ENCODE peak calls at places on chromosomes 4 and X, in five cellular contexts. U is kidney, R is posterior cingulate gyrus, L is amygdala, T is coronary artery. Q is an unnamed sample.
A peak's percentile ranks its signal among the peaks of the same experiment; 100 is the strongest.

GRCh38 chr4:174503079-174503724 is 19.1 kb downstream of the HPGD start:
- DNase-seq in U (no peak), R (no peak), L (no peak), T (no peak), Q (no peak)

GRCh38 chrX:41313419-41313818 is 20.5 kb upstream of the DDX3X start:
- DNase-seq in U (no peak), R (no peak), L (no peak), T (no peak), Q (no peak)

GRCh38 chr4:174764105-174764729 is 64.8 kb downstream of the GLRA3 start:
- DNase-seq in U (no peak), R (no peak), L (no peak), T (no peak), Q (no peak)

GRCh38 chr4:76212851-76213414 is 691 bp downstream of the SCARB2 start:
- DNase-seq in U (no peak), R (peak; percentile 85), L (no peak), T (no peak), Q (no peak)

GRCh38 chr4:25991296-25991695 is 77.3 kb downstream of the SMIM20 start:
- DNase-seq in U (no peak), R (no peak), L (no peak), T (no peak), Q (no peak)

GRCh38 chr4:176563591-176563990 is 229.1 kb downstream of the VEGFC start:
- DNase-seq in U (no peak), R (no peak), L (no peak), T (no peak), Q (no peak)

GRCh38 chr4:186651181-186651603 is 72.5 kb downstream of the FAT1 start:
- DNase-seq in U (no peak), R (no peak), L (no peak), T (no peak), Q (no peak)

GRCh38 chrX:9678215-9678980 is 87.2 kb downstream of the GPR143 start:
- DNase-seq in U (no peak), R (no peak), L (no peak), T (no peak), Q (no peak)

GRCh38 chr4:108170729-108171540 is 2.2 kb upstream of the LEF1 start:
- DNase-seq in U (no peak), R (no peak), L (no peak), T (no peak), Q (no peak)

GRCh38 chr4:108917255-108917654 is 154.4 kb upstream of the ETNPPL start:
- DNase-seq in U (no peak), R (no peak), L (no peak), T (no peak), Q (no peak)

GRCh38 chr4:5988086-5988845 is 30.0 kb downstream of the C4orf50 start:
- DNase-seq in U (no peak), R (peak; percentile 20), L (no peak), T (peak; percentile 58), Q (no peak)

GRCh38 chr4:83074086-83074704 is 39.2 kb downstream of the COPS4 start:
- DNase-seq in U (no peak), R (no peak), L (no peak), T (no peak), Q (peak; percentile 29)

GRCh38 chr4:173538903-173539445 is 8.9 kb upstream of the HAND2 start:
- DNase-seq in U (no peak), R (no peak), L (no peak), T (no peak), Q (no peak)

GRCh38 chr4:89036535-89036934 is 20.4 kb downstream of the FAM13A start:
- DNase-seq in U (no peak), R (no peak), L (no peak), T (no peak), Q (no peak)

GRCh38 chrX:75648803-75649588 is 126.2 kb upstream of the ZDHHC15 start:
- DNase-seq in U (no peak), R (no peak), L (no peak), T (no peak), Q (no peak)

GRCh38 chr4:108821056-108821925 is 58.4 kb upstream of the ETNPPL start:
- DNase-seq in U (no peak), R (no peak), L (no peak), T (no peak), Q (no peak)

GRCh38 chr4:48490012-48490679 is at the start of gene ZAR1:
- DNase-seq in U (peak; percentile 76), R (peak; percentile 84), L (no peak), T (no peak), Q (no peak)

GRCh38 chr4:169100656-169101055 is 90.6 kb upstream of the CBR4 start:
- DNase-seq in U (no peak), R (no peak), L (no peak), T (no peak), Q (no peak)